ENCODE peak calls at places on chromosomes 4 and X, in ten cellular contexts. Y is cardiac muscle cell; P is psoas muscle; S is hippocampal formation; G is CD4-positive, alpha-beta T cell; W is stimulated activated CD4-positive, alpha-beta T cell treated with anti-CD3 and anti-CD28 coated beads, Interleukin-1b, Interleukin-23, amount 100 ng/mL, for 1 hour; Z is ecto neural progenitor cell; U is HS-5; F is memory B cell; Q is naive thymus-derived CD4-positive, alpha-beta T cell. D is an unnamed sample.

GRCh38 chrX:108511721-108512120 is 72.1 kb downstream of the COL4A5 start:
- DNase-seq in Y (no peak), P (no peak), S (no peak), G (no peak), W (no peak), Z (no peak), U (no peak), F (no peak), Q (no peak), D (no peak)

GRCh38 chr4:92234393-92235176 is 69.2 kb upstream of the GRID2 start:
- DNase-seq in Y (no peak), P (no peak), S (no peak), G (no peak), W (no peak), Z (no peak), U (peak), F (no peak), Q (no peak), D (no peak)

GRCh38 chr4:65865489-65865888 is 195.2 kb upstream of the EPHA5 start:
- DNase-seq in Y (peak), P (no peak), S (no peak), G (no peak), W (no peak), Z (no peak), U (peak), F (no peak), Q (no peak), D (no peak)

GRCh38 chr4:10620935-10621488 is 63.6 kb downstream of the CLNK start:
- DNase-seq in Y (peak), P (no peak), S (no peak), G (no peak), W (no peak), Z (no peak), U (no peak), F (no peak), Q (no peak), D (no peak)

GRCh38 chr4:158801066-158801465 is 32.2 kb downstream of the FNIP2 start:
- DNase-seq in Y (no peak), P (no peak), S (no peak), G (no peak), W (no peak), Z (no peak), U (no peak), F (no peak), Q (no peak), D (no peak)

GRCh38 chrX:103783971-103784370 is 7.3 kb downstream of the PLP1 start:
- DNase-seq in Y (no peak), P (no peak), S (no peak), G (no peak), W (no peak), Z (no peak), U (no peak), F (no peak), Q (no peak), D (no peak)

GRCh38 chrX:112614640-112615039 is 65.1 kb downstream of the LHFPL1 start:
- DNase-seq in Y (no peak), P (no peak), S (no peak), G (no peak), W (no peak), Z (no peak), U (no peak), F (no peak), Q (no peak), D (no peak)

GRCh38 chr4:128737098-128737513 is 72.4 kb upstream of the JADE1 start:
- DNase-seq in Y (no peak), P (no peak), S (no peak), G (no peak), W (no peak), Z (no peak), U (no peak), F (no peak), Q (no peak), D (no peak)

GRCh38 chrX:8726031-8726652 is 5.8 kb downstream of the ANOS1 start:
- DNase-seq in Y (no peak), P (no peak), S (no peak), G (no peak), W (no peak), Z (no peak), U (no peak), F (no peak), Q (no peak), D (no peak)

GRCh38 chr4:3465698-3466671 is 2.9 kb downstream of the DOK7 start:
- DNase-seq in Y (peak), P (peak), S (no peak), G (no peak), W (no peak), Z (no peak), U (no peak), F (no peak), Q (no peak), D (no peak)

GRCh38 chr4:110778526-110778925 is 155.6 kb upstream of the PITX2 start:
- DNase-seq in Y (no peak), P (no peak), S (no peak), G (no peak), W (no peak), Z (no peak), U (no peak), F (no peak), Q (no peak), D (no peak)

GRCh38 chr4:185211641-185212040 is 2.2 kb downstream of the SNX25 start:
- DNase-seq in Y (no peak), P (no peak), S (no peak), G (no peak), W (no peak), Z (no peak), U (no peak), F (no peak), Q (no peak), D (no peak)

GRCh38 chr4:169383724-169384123 is 113.0 kb upstream of the SH3RF1 start:
- DNase-seq in Y (no peak), P (no peak), S (no peak), G (no peak), W (no peak), Z (no peak), U (peak), F (no peak), Q (no peak), D (no peak)

GRCh38 chrX:136395271-136395670 is 92.5 kb upstream of the BRS3 start:
- DNase-seq in Y (no peak), P (no peak), S (no peak), G (no peak), W (no peak), Z (no peak), U (peak), F (no peak), Q (no peak), D (no peak)

GRCh38 chrX:71131510-71131909 is 13.1 kb downstream of the MED12 start:
- DNase-seq in Y (no peak), P (no peak), S (no peak), G (no peak), W (no peak), Z (no peak), U (no peak), F (no peak), Q (no peak), D (no peak)

GRCh38 chr4:10083861-10084641 is 32.5 kb downstream of the WDR1 start:
- DNase-seq in Y (no peak), P (no peak), S (no peak), G (no peak), W (no peak), Z (no peak), U (no peak), F (no peak), Q (no peak), D (no peak)

GRCh38 chr4:87516683-87517082 is 12.5 kb downstream of the SPARCL1 start:
- DNase-seq in Y (no peak), P (no peak), S (no peak), G (no peak), W (no peak), Z (no peak), U (no peak), F (no peak), Q (no peak), D (no peak)

GRCh38 chr4:172628263-172628662 is 540.3 kb upstream of the GALNT7 start:
- DNase-seq in Y (no peak), P (no peak), S (no peak), G (no peak), W (no peak), Z (no peak), U (no peak), F (no peak), Q (no peak), D (no peak)

GRCh38 chrX:38654302-38654701 is 93.0 kb downstream of the TSPAN7 start:
- DNase-seq in Y (peak), P (no peak), S (no peak), G (no peak), W (no peak), Z (no peak), U (no peak), F (no peak), Q (no peak), D (no peak)

GRCh38 chr4:180281726-180282125 is 1961.5 kb upstream of the TENM3 start:
- DNase-seq in Y (no peak), P (no peak), S (no peak), G (no peak), W (no peak), Z (no peak), U (no peak), F (no peak), Q (no peak), D (no peak)

GRCh38 chr4:81142744-81143143 is 72.3 kb downstream of the PRKG2 start:
- DNase-seq in Y (no peak), P (no peak), S (no peak), G (no peak), W (no peak), Z (no peak), U (no peak), F (no peak), Q (no peak), D (no peak)

GRCh38 chrX:53288173-53288572 is 6.8 kb upstream of the IQSEC2 start:
- DNase-seq in Y (peak), P (peak), S (peak), G (no peak), W (no peak), Z (peak), U (no peak), F (no peak), Q (no peak), D (no peak)

GRCh38 chr4:163701915-163702314 is 207.4 kb downstream of the TMA16 start:
- DNase-seq in Y (no peak), P (no peak), S (no peak), G (no peak), W (no peak), Z (no peak), U (peak), F (no peak), Q (no peak), D (no peak)

GRCh38 chr4:55938501-55938900 is 10.2 kb upstream of the CEP135 start:
- DNase-seq in Y (no peak), P (no peak), S (no peak), G (no peak), W (no peak), Z (no peak), U (no peak), F (no peak), Q (no peak), D (no peak)

GRCh38 chr4:137124278-137124932 is 407.9 kb downstream of the PCDH18 start:
- DNase-seq in Y (peak), P (no peak), S (no peak), G (no peak), W (no peak), Z (no peak), U (peak), F (no peak), Q (no peak), D (no peak)

GRCh38 chr4:7807351-7807921 is 132.2 kb downstream of the AFAP1 start:
- DNase-seq in Y (no peak), P (no peak), S (no peak), G (no peak), W (no peak), Z (no peak), U (no peak), F (no peak), Q (no peak), D (no peak)

GRCh38 chr4:188722911-188723310 is 583.7 kb downstream of the TRIML1 start:
- DNase-seq in Y (no peak), P (no peak), S (no peak), G (no peak), W (no peak), Z (no peak), U (peak), F (no peak), Q (no peak), D (no peak)

GRCh38 chrX:80765226-80765625 is 44.5 kb downstream of the BRWD3 start:
- DNase-seq in Y (no peak), P (no peak), S (no peak), G (no peak), W (no peak), Z (no peak), U (peak), F (no peak), Q (no peak), D (no peak)

GRCh38 chr4:141131738-141132688 is 1.3 kb downstream of the RNF150 start:
- DNase-seq in Y (peak), P (peak), S (no peak), G (no peak), W (no peak), Z (peak), U (no peak), F (no peak), Q (no peak), D (peak)